ENCODE peak calls at places on chromosomes 5 and 9, in five cellular contexts. One of them, this sample, is unnamed.

GRCh38 chr5:16066810-16067209 is 112.8 kb downstream of the MARCHF11 start:
- DNase-seq in Kasumi-1: no peak
- DNase-seq in cardiac fibroblast: no peak
- DNase-seq in WERI-Rb-1: no peak
- DNase-seq in HT1080: no peak
- DNase-seq in this sample: no peak

GRCh38 chr5:163855754-163856153 is 350.3 kb downstream of the MAT2B start:
- DNase-seq in Kasumi-1: no peak
- DNase-seq in cardiac fibroblast: no peak
- DNase-seq in WERI-Rb-1: no peak
- DNase-seq in HT1080: no peak
- DNase-seq in this sample: no peak

GRCh38 chr5:107365355-107366109 is 305.2 kb downstream of the EFNA5 start:
- DNase-seq in Kasumi-1: peak
- DNase-seq in cardiac fibroblast: peak
- DNase-seq in WERI-Rb-1: no peak
- DNase-seq in HT1080: peak
- DNase-seq in this sample: no peak

GRCh38 chr9:122206118-122207046 is 22.4 kb downstream of the LHX6 start:
- DNase-seq in Kasumi-1: no peak
- DNase-seq in cardiac fibroblast: peak
- DNase-seq in WERI-Rb-1: no peak
- DNase-seq in HT1080: peak
- DNase-seq in this sample: peak

GRCh38 chr5:116424258-116424615 is 150.4 kb downstream of the SEMA6A start:
- DNase-seq in Kasumi-1: no peak
- DNase-seq in cardiac fibroblast: no peak
- DNase-seq in WERI-Rb-1: no peak
- DNase-seq in HT1080: no peak
- DNase-seq in this sample: no peak

GRCh38 chr5:89277791-89278190 is 394.8 kb upstream of the MEF2C start:
- DNase-seq in Kasumi-1: no peak
- DNase-seq in cardiac fibroblast: no peak
- DNase-seq in WERI-Rb-1: no peak
- DNase-seq in HT1080: peak
- DNase-seq in this sample: peak

GRCh38 chr9:121823451-121824169 is 172.2 kb downstream of the DAB2IP start:
- DNase-seq in Kasumi-1: no peak
- DNase-seq in cardiac fibroblast: no peak
- DNase-seq in WERI-Rb-1: peak
- DNase-seq in HT1080: no peak
- DNase-seq in this sample: no peak

GRCh38 chr5:170937914-170938313 is 76.1 kb downstream of the RANBP17 start:
- DNase-seq in Kasumi-1: no peak
- DNase-seq in cardiac fibroblast: no peak
- DNase-seq in WERI-Rb-1: no peak
- DNase-seq in HT1080: no peak
- DNase-seq in this sample: no peak

GRCh38 chr5:57034517-57034916 is 82.6 kb upstream of the MIER3 start:
- DNase-seq in Kasumi-1: no peak
- DNase-seq in cardiac fibroblast: no peak
- DNase-seq in WERI-Rb-1: no peak
- DNase-seq in HT1080: no peak
- DNase-seq in this sample: no peak

GRCh38 chr5:56305551-56305950 is 72.4 kb upstream of the ANKRD55 start:
- DNase-seq in Kasumi-1: no peak
- DNase-seq in cardiac fibroblast: no peak
- DNase-seq in WERI-Rb-1: no peak
- DNase-seq in HT1080: no peak
- DNase-seq in this sample: no peak

GRCh38 chr9:92790542-92791527 is 26.2 kb upstream of the BICD2 start:
- DNase-seq in Kasumi-1: peak
- DNase-seq in cardiac fibroblast: peak
- DNase-seq in WERI-Rb-1: peak
- DNase-seq in HT1080: peak
- DNase-seq in this sample: peak

GRCh38 chr5:148343049-148343413 is 7.7 kb downstream of the SPINK9 start:
- DNase-seq in Kasumi-1: no peak
- DNase-seq in cardiac fibroblast: no peak
- DNase-seq in WERI-Rb-1: no peak
- DNase-seq in HT1080: peak
- DNase-seq in this sample: no peak

GRCh38 chr9:125971895-125972729 is 224.9 kb downstream of the PBX3 start:
- DNase-seq in Kasumi-1: no peak
- DNase-seq in cardiac fibroblast: no peak
- DNase-seq in WERI-Rb-1: no peak
- DNase-seq in HT1080: no peak
- DNase-seq in this sample: no peak

GRCh38 chr5:121319292-121319691 is 532.4 kb upstream of the FTMT start:
- DNase-seq in Kasumi-1: no peak
- DNase-seq in cardiac fibroblast: no peak
- DNase-seq in WERI-Rb-1: no peak
- DNase-seq in HT1080: no peak
- DNase-seq in this sample: no peak

GRCh38 chr5:175534070-175534932 is 55.9 kb downstream of the SFXN1 start:
- DNase-seq in Kasumi-1: peak
- DNase-seq in cardiac fibroblast: peak
- DNase-seq in WERI-Rb-1: peak
- DNase-seq in HT1080: peak
- DNase-seq in this sample: peak

GRCh38 chr5:128403350-128403749 is 134.7 kb downstream of the FBN2 start:
- DNase-seq in Kasumi-1: no peak
- DNase-seq in cardiac fibroblast: no peak
- DNase-seq in WERI-Rb-1: no peak
- DNase-seq in HT1080: no peak
- DNase-seq in this sample: no peak

GRCh38 chr9:84785766-84786547 is 116.4 kb downstream of the NTRK2 start:
- DNase-seq in Kasumi-1: no peak
- DNase-seq in cardiac fibroblast: no peak
- DNase-seq in WERI-Rb-1: no peak
- DNase-seq in HT1080: no peak
- DNase-seq in this sample: no peak

GRCh38 chr5:94830520-94830919 is 212.1 kb downstream of the SLF1 start:
- DNase-seq in Kasumi-1: peak
- DNase-seq in cardiac fibroblast: peak
- DNase-seq in WERI-Rb-1: no peak
- DNase-seq in HT1080: no peak
- DNase-seq in this sample: peak

GRCh38 chr9:123724211-123724831 is 205.6 kb downstream of the DENND1A start:
- DNase-seq in Kasumi-1: no peak
- DNase-seq in cardiac fibroblast: peak
- DNase-seq in WERI-Rb-1: peak
- DNase-seq in HT1080: peak
- DNase-seq in this sample: no peak

GRCh38 chr5:170745481-170746061 is 38.0 kb upstream of the GABRP start:
- DNase-seq in Kasumi-1: no peak
- DNase-seq in cardiac fibroblast: peak
- DNase-seq in WERI-Rb-1: no peak
- DNase-seq in HT1080: peak
- DNase-seq in this sample: peak

GRCh38 chr5:59179704-59180103 is 596.8 kb downstream of the RAB3C start:
- DNase-seq in Kasumi-1: no peak
- DNase-seq in cardiac fibroblast: no peak
- DNase-seq in WERI-Rb-1: no peak
- DNase-seq in HT1080: no peak
- DNase-seq in this sample: no peak

GRCh38 chr5:108380531-108381021 is 1.3 kb downstream of the FBXL17 start:
- DNase-seq in Kasumi-1: peak
- DNase-seq in cardiac fibroblast: peak
- DNase-seq in WERI-Rb-1: peak
- DNase-seq in HT1080: peak
- DNase-seq in this sample: peak

GRCh38 chr9:83521017-83521810 is 17.0 kb downstream of the FRMD3 start:
- DNase-seq in Kasumi-1: no peak
- DNase-seq in cardiac fibroblast: no peak
- DNase-seq in WERI-Rb-1: no peak
- DNase-seq in HT1080: no peak
- DNase-seq in this sample: no peak

GRCh38 chr9:94860678-94861588 is 134.4 kb downstream of the AOPEP start:
- DNase-seq in Kasumi-1: peak
- DNase-seq in cardiac fibroblast: peak
- DNase-seq in WERI-Rb-1: no peak
- DNase-seq in HT1080: peak
- DNase-seq in this sample: peak

GRCh38 chr5:50995285-50995942 is 329.0 kb downstream of the PARP8 start:
- DNase-seq in Kasumi-1: no peak
- DNase-seq in cardiac fibroblast: no peak
- DNase-seq in WERI-Rb-1: no peak
- DNase-seq in HT1080: no peak
- DNase-seq in this sample: no peak

This sample was measured in H4.